ENCODE peak calls at places on chromosomes 16 and 17, in seven cellular contexts. One of them, this sample, is unnamed.

GRCh38 chr17:16379654-16380053 is 1.2 kb upstream of the UBB start:
- DNase-seq in BJ: no peak
- DNase-seq in bronchial epithelial cell: no peak
- DNase-seq in AG10803: no peak
- DNase-seq in lung: no peak
- DNase-seq in esophagus squamous epithelium: no peak
- DNase-seq in mucosa of descending colon: no peak
- DNase-seq in this sample: no peak

GRCh38 chr16:1786242-1787055 is 3.7 kb downstream of the NUBP2 start:
- DNase-seq in lung: no peak
- DNase-seq in mucosa of descending colon: no peak
- DNase-seq in AG10803: no peak
- DNase-seq in BJ: no peak
- DNase-seq in esophagus squamous epithelium: no peak
- DNase-seq in bronchial epithelial cell: no peak
- DNase-seq in this sample: no peak

GRCh38 chr17:40528692-40529417 is 27.4 kb upstream of the TNS4 start:
- DNase-seq in AG10803: no peak
- DNase-seq in esophagus squamous epithelium: no peak
- DNase-seq in bronchial epithelial cell: no peak
- DNase-seq in mucosa of descending colon: no peak
- DNase-seq in lung: no peak
- DNase-seq in BJ: no peak
- DNase-seq in this sample: no peak

GRCh38 chr17:44408786-44409185 is 19.3 kb upstream of the ITGA2B start:
- DNase-seq in bronchial epithelial cell: no peak
- DNase-seq in AG10803: no peak
- DNase-seq in esophagus squamous epithelium: no peak
- DNase-seq in mucosa of descending colon: no peak
- DNase-seq in BJ: no peak
- DNase-seq in lung: no peak
- DNase-seq in this sample: no peak

GRCh38 chr16:3878610-3879009 is 1.9 kb downstream of the CREBBP start:
- DNase-seq in BJ: no peak
- DNase-seq in esophagus squamous epithelium: no peak
- DNase-seq in AG10803: peak
- DNase-seq in lung: no peak
- DNase-seq in mucosa of descending colon: no peak
- DNase-seq in bronchial epithelial cell: no peak
- DNase-seq in this sample: no peak

GRCh38 chr16:71524566-71525553 is 1.4 kb upstream of the CHST4 start:
- DNase-seq in mucosa of descending colon: no peak
- DNase-seq in bronchial epithelial cell: peak
- DNase-seq in BJ: no peak
- DNase-seq in esophagus squamous epithelium: no peak
- DNase-seq in lung: no peak
- DNase-seq in AG10803: no peak
- DNase-seq in this sample: no peak

GRCh38 chr17:65684631-65685030 is 123.2 kb upstream of the AXIN2 start:
- DNase-seq in esophagus squamous epithelium: no peak
- DNase-seq in bronchial epithelial cell: peak
- DNase-seq in AG10803: peak
- DNase-seq in BJ: no peak
- DNase-seq in mucosa of descending colon: no peak
- DNase-seq in lung: no peak
- DNase-seq in this sample: no peak

GRCh38 chr17:76681222-76682137 is 29.3 kb downstream of the MXRA7 start:
- DNase-seq in lung: peak
- DNase-seq in mucosa of descending colon: peak
- DNase-seq in bronchial epithelial cell: peak
- DNase-seq in AG10803: peak
- DNase-seq in esophagus squamous epithelium: no peak
- DNase-seq in BJ: no peak
- DNase-seq in this sample: no peak

GRCh38 chr16:8847623-8848022 is 21.2 kb downstream of the CARHSP1 start:
- DNase-seq in lung: no peak
- DNase-seq in BJ: no peak
- DNase-seq in esophagus squamous epithelium: no peak
- DNase-seq in mucosa of descending colon: no peak
- DNase-seq in bronchial epithelial cell: no peak
- DNase-seq in AG10803: no peak
- DNase-seq in this sample: no peak

GRCh38 chr16:50674831-50675230 is 6.3 kb downstream of the SNX20 start:
- DNase-seq in lung: no peak
- DNase-seq in BJ: no peak
- DNase-seq in mucosa of descending colon: no peak
- DNase-seq in AG10803: no peak
- DNase-seq in esophagus squamous epithelium: no peak
- DNase-seq in bronchial epithelial cell: no peak
- DNase-seq in this sample: no peak

GRCh38 chr17:66150708-66151107 is 41.2 kb downstream of the CEP112 start:
- DNase-seq in BJ: no peak
- DNase-seq in AG10803: no peak
- DNase-seq in mucosa of descending colon: no peak
- DNase-seq in bronchial epithelial cell: no peak
- DNase-seq in esophagus squamous epithelium: no peak
- DNase-seq in lung: no peak
- DNase-seq in this sample: no peak

GRCh38 chr16:85629326-85629725 is 16.2 kb downstream of the GSE1 start:
- DNase-seq in esophagus squamous epithelium: no peak
- DNase-seq in bronchial epithelial cell: no peak
- DNase-seq in AG10803: no peak
- DNase-seq in BJ: no peak
- DNase-seq in lung: no peak
- DNase-seq in mucosa of descending colon: no peak
- DNase-seq in this sample: no peak

GRCh38 chr16:58589311-58589890 is 40.2 kb downstream of the CNOT1 start:
- DNase-seq in AG10803: peak
- DNase-seq in mucosa of descending colon: no peak
- DNase-seq in esophagus squamous epithelium: no peak
- DNase-seq in bronchial epithelial cell: no peak
- DNase-seq in BJ: no peak
- DNase-seq in lung: no peak
- DNase-seq in this sample: no peak

GRCh38 chr17:32747856-32748255 is 129.1 kb downstream of the MYO1D start:
- DNase-seq in lung: no peak
- DNase-seq in esophagus squamous epithelium: no peak
- DNase-seq in bronchial epithelial cell: no peak
- DNase-seq in AG10803: no peak
- DNase-seq in mucosa of descending colon: no peak
- DNase-seq in BJ: no peak
- DNase-seq in this sample: no peak

GRCh38 chr17:34542700-34543336 is 36.6 kb upstream of the TMEM132E start:
- DNase-seq in bronchial epithelial cell: peak
- DNase-seq in AG10803: peak
- DNase-seq in lung: no peak
- DNase-seq in mucosa of descending colon: no peak
- DNase-seq in esophagus squamous epithelium: no peak
- DNase-seq in BJ: no peak
- DNase-seq in this sample: no peak

GRCh38 chr16:50273888-50274770 is 7.8 kb downstream of the ADCY7 start:
- DNase-seq in mucosa of descending colon: peak
- DNase-seq in AG10803: no peak
- DNase-seq in bronchial epithelial cell: no peak
- DNase-seq in lung: no peak
- DNase-seq in esophagus squamous epithelium: no peak
- DNase-seq in BJ: no peak
- DNase-seq in this sample: no peak

GRCh38 chr17:42249681-42250446 is 26.3 kb downstream of the STAT5B start:
- DNase-seq in bronchial epithelial cell: no peak
- DNase-seq in esophagus squamous epithelium: no peak
- DNase-seq in AG10803: no peak
- DNase-seq in BJ: no peak
- DNase-seq in mucosa of descending colon: no peak
- DNase-seq in lung: no peak
- DNase-seq in this sample: no peak

GRCh38 chr16:48075398-48075797 is 80.4 kb downstream of the ABCC12 start:
- DNase-seq in bronchial epithelial cell: no peak
- DNase-seq in mucosa of descending colon: no peak
- DNase-seq in lung: no peak
- DNase-seq in BJ: no peak
- DNase-seq in AG10803: peak
- DNase-seq in esophagus squamous epithelium: no peak
- DNase-seq in this sample: no peak

GRCh38 chr16:68453816-68454215 is 5.5 kb upstream of the SMPD3 start:
- DNase-seq in bronchial epithelial cell: no peak
- DNase-seq in AG10803: no peak
- DNase-seq in mucosa of descending colon: no peak
- DNase-seq in esophagus squamous epithelium: no peak
- DNase-seq in lung: no peak
- DNase-seq in BJ: no peak
- DNase-seq in this sample: no peak

GRCh38 chr16:75236232-75236631 is 15.2 kb downstream of the BCAR1 start:
- DNase-seq in mucosa of descending colon: no peak
- DNase-seq in lung: no peak
- DNase-seq in esophagus squamous epithelium: no peak
- DNase-seq in BJ: no peak
- DNase-seq in AG10803: no peak
- DNase-seq in bronchial epithelial cell: no peak
- DNase-seq in this sample: no peak

GRCh38 chr17:19271751-19272357 is 34.7 kb downstream of the EPN2 start:
- DNase-seq in bronchial epithelial cell: no peak
- DNase-seq in lung: no peak
- DNase-seq in AG10803: peak
- DNase-seq in mucosa of descending colon: no peak
- DNase-seq in BJ: no peak
- DNase-seq in esophagus squamous epithelium: no peak
- DNase-seq in this sample: no peak

GRCh38 chr17:31609331-31609730 is 217.9 kb downstream of the RAB11FIP4 start:
- DNase-seq in mucosa of descending colon: no peak
- DNase-seq in lung: no peak
- DNase-seq in bronchial epithelial cell: no peak
- DNase-seq in esophagus squamous epithelium: no peak
- DNase-seq in BJ: no peak
- DNase-seq in AG10803: no peak
- DNase-seq in this sample: no peak

GRCh38 chr16:28188085-28188916 is 23.5 kb downstream of the XPO6 start:
- DNase-seq in BJ: no peak
- DNase-seq in lung: no peak
- DNase-seq in bronchial epithelial cell: no peak
- DNase-seq in esophagus squamous epithelium: no peak
- DNase-seq in AG10803: peak
- DNase-seq in mucosa of descending colon: no peak
- DNase-seq in this sample: no peak

GRCh38 chr17:79033741-79034501 is 10.0 kb downstream of the C1QTNF1 start:
- DNase-seq in mucosa of descending colon: no peak
- DNase-seq in esophagus squamous epithelium: no peak
- DNase-seq in lung: no peak
- DNase-seq in BJ: no peak
- DNase-seq in bronchial epithelial cell: no peak
- DNase-seq in AG10803: no peak
- DNase-seq in this sample: no peak

GRCh38 chr16:89193576-89194293 is 6.6 kb downstream of the SLC22A31 start:
- DNase-seq in lung: no peak
- DNase-seq in bronchial epithelial cell: no peak
- DNase-seq in BJ: no peak
- DNase-seq in mucosa of descending colon: no peak
- DNase-seq in AG10803: no peak
- DNase-seq in esophagus squamous epithelium: no peak
- DNase-seq in this sample: no peak

GRCh38 chr16:85426806-85427205 is 186.3 kb upstream of the GSE1 start:
- DNase-seq in AG10803: no peak
- DNase-seq in esophagus squamous epithelium: no peak
- DNase-seq in BJ: no peak
- DNase-seq in bronchial epithelial cell: no peak
- DNase-seq in mucosa of descending colon: no peak
- DNase-seq in lung: no peak
- DNase-seq in this sample: no peak

GRCh38 chr17:73797594-73798110 is 153.4 kb upstream of the SDK2 start:
- DNase-seq in AG10803: no peak
- DNase-seq in lung: no peak
- DNase-seq in mucosa of descending colon: no peak
- DNase-seq in BJ: no peak
- DNase-seq in bronchial epithelial cell: no peak
- DNase-seq in esophagus squamous epithelium: no peak
- DNase-seq in this sample: no peak

DNA sequence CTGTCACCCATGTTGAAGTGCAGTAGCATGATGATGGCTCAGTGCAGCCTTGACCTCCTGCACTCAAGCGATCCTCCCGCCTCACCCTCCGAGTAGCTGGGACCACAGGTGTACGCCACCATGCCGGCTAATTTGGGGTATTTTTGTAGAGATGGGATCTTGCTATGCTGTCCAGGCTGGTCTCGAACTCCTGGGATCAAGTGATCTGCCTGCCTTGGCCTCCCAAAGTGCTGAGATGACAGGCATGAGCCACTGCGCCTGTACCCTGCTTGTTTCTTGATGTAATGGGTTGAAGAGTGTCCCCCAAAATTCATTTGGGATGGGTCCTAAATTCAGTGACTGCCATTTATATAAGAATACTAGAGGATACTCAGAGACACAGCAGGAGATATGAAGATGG is 57.2 kb downstream of the ABCC6 start:
- DNase-seq in BJ: no peak
- DNase-seq in bronchial epithelial cell: no peak
- DNase-seq in AG10803: no peak
- DNase-seq in esophagus squamous epithelium: no peak
- DNase-seq in mucosa of descending colon: no peak
- DNase-seq in lung: no peak
- DNase-seq in this sample: no peak
- H3K4me3 ChIP-seq in BJ: no peak
- H3K4me3 ChIP-seq in bronchial epithelial cell: no peak
- H3K4me3 ChIP-seq in AG10803: no peak
- H3K4me3 ChIP-seq in esophagus squamous epithelium: no peak
- H3K4me3 ChIP-seq in mucosa of descending colon: no peak
- H3K4me3 ChIP-seq in lung: no peak
- H3K4me3 ChIP-seq in this sample: no peak

DNA sequence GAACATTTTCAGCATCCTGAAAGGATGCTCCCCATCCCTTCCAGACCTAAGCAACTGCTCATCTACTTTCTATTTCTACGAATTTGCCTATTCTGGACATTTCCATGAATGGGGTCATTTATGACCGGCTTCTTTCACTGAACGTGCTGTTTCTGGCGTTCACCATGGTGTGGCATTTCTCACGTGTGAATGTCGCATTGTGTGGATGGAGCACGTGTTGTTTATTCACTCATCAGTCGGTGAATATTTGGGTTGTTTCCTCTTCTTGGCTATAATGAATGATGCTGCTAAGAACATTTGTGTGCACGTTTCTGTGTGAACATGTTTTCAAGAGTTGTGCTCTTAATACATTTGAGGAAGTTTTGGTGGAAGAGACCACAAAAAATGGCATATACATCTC is 126.1 kb downstream of the KCNJ12 start:
- DNase-seq in esophagus squamous epithelium: no peak
- DNase-seq in lung: no peak
- DNase-seq in mucosa of descending colon: no peak
- DNase-seq in AG10803: no peak
- DNase-seq in bronchial epithelial cell: no peak
- DNase-seq in BJ: no peak
- DNase-seq in this sample: no peak
- TF ChIP-seq CTCF in esophagus squamous epithelium: no peak
- TF ChIP-seq CTCF in lung: no peak
- TF ChIP-seq CTCF in mucosa of descending colon: no peak
- TF ChIP-seq CTCF in AG10803: no peak
- TF ChIP-seq CTCF in bronchial epithelial cell: no peak
- TF ChIP-seq CTCF in BJ: no peak
- TF ChIP-seq CTCF in this sample: no peak

GRCh38 chr17:11554042-11554441 is 44.2 kb upstream of the DNAH9 start:
- DNase-seq in BJ: no peak
- DNase-seq in bronchial epithelial cell: no peak
- DNase-seq in AG10803: no peak
- DNase-seq in esophagus squamous epithelium: no peak
- DNase-seq in lung: no peak
- DNase-seq in mucosa of descending colon: no peak
- DNase-seq in this sample: no peak
- H3K4me3 ChIP-seq in BJ: no peak
- H3K4me3 ChIP-seq in bronchial epithelial cell: no peak
- H3K4me3 ChIP-seq in AG10803: no peak
- H3K4me3 ChIP-seq in esophagus squamous epithelium: no peak
- H3K4me3 ChIP-seq in lung: no peak
- H3K4me3 ChIP-seq in mucosa of descending colon: no peak
- H3K4me3 ChIP-seq in this sample: no peak

GRCh38 chr17:50842506-50843149 is 7.2 kb downstream of the WFIKKN2 start:
- DNase-seq in esophagus squamous epithelium: no peak
- DNase-seq in mucosa of descending colon: no peak
- DNase-seq in AG10803: no peak
- DNase-seq in bronchial epithelial cell: no peak
- DNase-seq in BJ: no peak
- DNase-seq in lung: no peak
- DNase-seq in this sample: no peak
- TF ChIP-seq CTCF in esophagus squamous epithelium: no peak
- TF ChIP-seq CTCF in mucosa of descending colon: no peak
- TF ChIP-seq CTCF in AG10803: no peak
- TF ChIP-seq CTCF in bronchial epithelial cell: no peak
- TF ChIP-seq CTCF in BJ: no peak
- TF ChIP-seq CTCF in lung: no peak
- TF ChIP-seq CTCF in this sample: no peak